ENCODE peak calls at places on chromosomes 12 and 14, in ten cellular contexts. O is CD8-positive, alpha-beta memory T cell; Q is fibroblast of lung; W is neural progenitor cell; J is IMR-90; M is colonic mucosa; L is PC-3; H is tibial artery; E is tibial nerve; Y is GM23248. S is an unnamed sample. For H3K27me3, the result is how much of the 10 kb centered on the place peaks cover.

GRCh38 chr14:95818581-95818980 is 58.1 kb upstream of the TUNAR start:
- DNase-seq in O (no peak), Q (no peak), W (no peak), J (no peak), M (no peak), L (no peak), H (no peak), E (no peak), Y (no peak), S (no peak)

GRCh38 chr12:109693653-109694224 is 19.9 kb upstream of the FAM222A start:
- DNase-seq in O (no peak), Q (no peak), W (no peak), J (no peak), M (no peak), L (peak), H (no peak), E (no peak), Y (no peak), S (no peak)

GRCh38 chr12:132244724-132245295 is 84.6 kb downstream of the GALNT9 start:
- DNase-seq in O (peak), Q (no peak), W (no peak), J (no peak), M (no peak), L (no peak), H (no peak), E (no peak), Y (no peak), S (no peak)

GRCh38 chr12:77686760-77687159 is 143.9 kb upstream of the NAV3 start:
- DNase-seq in O (no peak), Q (peak), W (no peak), J (peak), M (no peak), L (no peak), H (no peak), E (no peak), Y (peak), S (no peak)

GRCh38 chr14:49586673-49587460 is 687 bp upstream of the RPS29 start:
- DNase-seq in O (no peak), Q (peak), W (peak), J (peak), M (peak), L (peak), H (no peak), E (no peak), Y (peak), S (peak)

GRCh38 chr14:103118663-103119404 is 4.4 kb upstream of the TNFAIP2 start:
- DNase-seq in O (no peak), Q (no peak), W (no peak), J (no peak), M (peak), L (no peak), H (peak), E (peak), Y (no peak), S (no peak)

GRCh38 chr14:101959277-101959676 is 5.1 kb upstream of the DYNC1H1 start:
- DNase-seq in O (no peak), Q (no peak), W (no peak), J (no peak), M (no peak), L (no peak), H (no peak), E (no peak), Y (no peak), S (no peak)

GRCh38 chr14:73457050-73457934 is 1.1 kb downstream of the NUMB start:
- DNase-seq in O (peak), Q (peak), W (peak), J (peak), M (peak), L (peak), H (peak), E (no peak), Y (peak), S (no peak)

GRCh38 chr14:99756796-99757195 is 36.4 kb upstream of the EML1 start:
- DNase-seq in O (peak), Q (no peak), W (no peak), J (no peak), M (no peak), L (peak), H (peak), E (no peak), Y (peak), S (no peak)

DNA sequence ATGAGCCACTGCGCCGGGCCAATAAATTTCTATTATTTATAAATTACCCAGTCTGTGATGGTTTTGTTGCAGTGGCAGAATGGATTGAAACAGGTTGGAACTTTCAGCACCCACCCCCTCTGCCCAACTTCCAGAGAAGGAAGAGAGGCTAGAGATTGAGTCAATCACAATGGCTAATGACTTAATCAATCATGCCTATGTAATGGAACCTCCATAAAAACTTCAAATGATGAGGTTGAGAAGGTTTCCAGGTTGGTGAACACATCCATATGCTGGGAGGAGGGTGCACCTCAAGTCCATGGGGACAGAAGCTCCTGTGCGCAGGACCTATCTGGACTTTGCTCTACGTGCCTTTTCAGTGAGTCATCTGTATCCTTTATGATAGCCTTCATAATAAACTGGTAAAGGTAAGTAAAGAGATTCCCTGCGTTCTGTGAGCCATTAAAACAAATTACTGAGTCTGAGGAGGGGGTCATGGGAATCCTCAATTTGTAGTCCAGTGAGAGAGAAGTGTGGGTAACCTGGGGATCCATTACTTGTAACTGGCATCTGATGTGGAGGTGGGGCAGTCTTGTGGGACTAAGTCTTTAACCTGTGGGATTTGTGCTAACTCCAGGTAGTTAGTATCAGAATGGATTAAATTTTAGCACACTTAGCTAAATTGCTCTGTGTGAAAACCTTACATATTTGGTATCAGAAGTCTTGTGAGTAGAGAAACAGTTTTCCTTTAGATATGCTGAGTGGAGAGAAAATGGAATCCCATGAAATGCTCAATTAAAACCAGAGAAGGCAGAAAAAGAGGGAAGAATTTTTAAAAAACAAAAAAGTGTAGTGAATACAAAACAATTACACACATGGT is 11.7 kb upstream of the NGDN start:
- DNase-seq in O (no peak), Q (no peak), W (no peak), J (no peak), M (peak), L (peak), H (no peak), E (no peak), Y (no peak), S (no peak)
- H3K27ac ChIP-seq in O (no peak), Q (no peak), W (no peak), J (no peak), M (no peak), L (no peak), H (no peak), E (no peak), Y (no peak), S (no peak)

GRCh38 chr12:7844131-7844530 is 28.6 kb downstream of the SLC2A14 start:
- DNase-seq in O (no peak), Q (no peak), W (no peak), J (peak), M (no peak), L (no peak), H (no peak), E (no peak), Y (peak), S (no peak)
- H3K27me3 ChIP-seq in O (under half), Q (under half), W (under half), J (under half), M (under half), L (under half), H (under half), E (under half), Y (under half), S (under half)

GRCh38 chr14:97337670-97338069 is 540.5 kb downstream of the VRK1 start:
- DNase-seq in O (no peak), Q (no peak), W (no peak), J (no peak), M (no peak), L (no peak), H (no peak), E (no peak), Y (no peak), S (no peak)
- H3K27ac ChIP-seq in O (no peak), Q (no peak), W (no peak), J (no peak), M (no peak), L (no peak), H (no peak), E (no peak), Y (no peak), S (no peak)

GRCh38 chr12:6824962-6825381 is 3.2 kb upstream of the P3H3 start:
- DNase-seq in O (no peak), Q (no peak), W (no peak), J (peak), M (no peak), L (peak), H (no peak), E (no peak), Y (peak), S (no peak)
- H3K27me3 ChIP-seq in O (under half), Q (under half), W (under half), J (under half), M (under half), L (under half), H (under half), E (under half), Y (under half), S (under half)

DNA sequence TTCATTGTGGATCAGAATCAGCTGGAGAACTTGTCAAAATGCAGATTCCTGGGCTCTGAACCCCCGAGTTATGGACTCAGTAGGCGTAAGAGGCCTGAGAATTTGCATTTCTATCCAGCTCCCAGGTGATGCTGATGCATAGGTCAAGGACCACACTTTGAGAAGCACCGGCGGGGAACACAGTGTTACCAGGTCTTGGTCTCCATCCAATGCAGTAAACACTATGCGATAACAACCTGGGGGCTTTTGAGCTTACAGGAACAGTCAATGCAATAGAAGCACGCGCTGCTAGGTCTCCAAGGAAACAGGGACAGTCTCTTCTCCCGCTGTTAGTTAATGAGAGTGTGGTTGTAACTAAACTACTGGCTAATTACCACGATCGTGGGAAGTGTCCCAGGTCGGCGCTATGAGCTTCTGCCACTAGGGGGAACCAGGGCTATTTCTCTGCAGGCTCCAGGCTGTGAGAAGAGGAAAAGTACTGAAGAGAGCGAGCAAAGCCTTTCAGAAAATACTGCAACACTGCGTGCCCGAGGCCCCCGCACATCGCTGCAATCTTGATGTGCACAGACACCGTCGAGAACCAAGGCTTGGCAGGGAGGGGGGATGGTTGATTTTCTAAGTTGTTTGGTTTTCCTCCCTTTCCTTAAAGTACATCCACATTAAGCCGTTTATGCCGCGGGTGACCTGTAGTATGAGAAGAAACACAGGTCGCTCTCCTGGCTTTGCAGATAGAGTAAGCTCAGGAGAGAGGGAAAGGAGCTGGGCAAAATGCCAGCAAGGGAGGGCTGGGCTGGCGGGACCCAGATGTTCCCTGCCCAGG is 52.0 kb upstream of the KCNA1 start:
- DNase-seq in O (peak), Q (peak), W (peak), J (peak), M (peak), L (peak), H (peak), E (peak), Y (peak), S (peak)
- H3K27ac ChIP-seq in O (no peak), Q (no peak), W (no peak), J (no peak), M (no peak), L (no peak), H (no peak), E (no peak), Y (no peak), S (no peak)

DNA sequence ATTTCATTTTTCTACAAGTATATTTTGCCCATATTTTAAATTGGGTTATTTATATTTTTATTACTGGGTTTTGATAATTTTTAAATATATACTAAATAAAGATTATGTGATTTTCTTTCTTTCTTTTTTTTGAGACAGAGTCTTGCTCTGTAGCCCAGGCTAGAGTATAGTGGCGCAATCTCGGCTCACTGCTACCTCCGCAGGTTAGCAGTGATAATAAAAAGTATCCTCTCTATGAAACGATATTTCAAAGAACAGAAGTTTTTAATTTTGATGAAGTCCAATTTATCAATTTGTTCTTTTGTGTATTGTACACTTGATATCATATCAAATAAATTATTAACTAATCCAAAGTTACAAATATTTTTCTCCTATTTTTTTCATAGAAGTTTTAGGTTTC is 47.2 kb upstream of the LDHB start:
- DNase-seq in O (no peak), Q (no peak), W (no peak), J (no peak), M (no peak), L (no peak), H (no peak), E (no peak), Y (no peak), S (no peak)
- H3K27me3 ChIP-seq in O (under half), Q (under half), W (under half), J (under half), M (under half), L (under half), H (under half), E (under half), Y (under half), S (under half)

DNA sequence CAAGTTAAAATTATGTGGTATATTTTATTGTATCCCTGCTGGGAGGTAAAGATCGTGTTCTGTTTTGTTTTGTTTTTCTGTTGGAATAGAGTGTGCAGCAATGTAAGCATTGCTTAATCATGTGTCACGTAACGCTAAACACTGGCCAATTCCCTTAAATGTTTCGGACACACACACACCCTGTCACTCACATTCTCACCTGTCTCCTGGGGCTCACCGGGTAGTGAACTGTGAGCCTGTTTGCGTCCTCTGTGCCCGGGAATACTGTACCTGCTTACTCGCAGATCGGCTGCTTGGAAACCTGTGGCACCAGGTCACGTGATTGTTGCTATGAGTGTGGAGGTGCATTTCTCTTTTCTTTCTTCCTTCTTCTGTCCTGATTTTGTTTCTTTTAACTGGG is 181.3 kb downstream of the ESR2 start:
- DNase-seq in O (no peak), Q (no peak), W (no peak), J (no peak), M (peak), L (peak), H (no peak), E (no peak), Y (no peak), S (no peak)
- H3K27ac ChIP-seq in O (no peak), Q (no peak), W (no peak), J (no peak), M (peak), L (no peak), H (peak), E (no peak), Y (no peak), S (no peak)

GRCh38 chr12:27973487-27973890 is 956 bp upstream of the PTHLH start:
- DNase-seq in O (no peak), Q (peak), W (no peak), J (peak), M (no peak), L (peak), H (no peak), E (no peak), Y (peak), S (no peak)
- H3K27me3 ChIP-seq in O (under half), Q (under half), W (half or more), J (under half), M (half or more), L (under half), H (under half), E (half or more), Y (under half), S (half or more)

S was measured in CD4-positive, alpha-beta T cell.